ENCODE peak calls at places on chromosomes 6 and 20, in nine cellular contexts. One of them, this sample, is unnamed. For H3K4me1, the result is how much of the 10 kb centered on the place peaks cover.

GRCh38 chr6:158474961-158475343 is 84.9 kb upstream of the TMEM181 start:
- DNase-seq in heart left ventricle: no peak
- DNase-seq in right lobe of liver: no peak
- DNase-seq in pancreas: peak
- DNase-seq in CD8-positive, alpha-beta memory T cell: no peak
- DNase-seq in psoas muscle: no peak
- DNase-seq in CD4-positive, CD25-positive, alpha-beta regulatory T cell: no peak
- DNase-seq in IMR-90: peak
- DNase-seq in mesendoderm: no peak
- DNase-seq in this sample: no peak

GRCh38 chr6:24009319-24009718 is 116.7 kb upstream of the NRSN1 start:
- DNase-seq in heart left ventricle: no peak
- DNase-seq in right lobe of liver: no peak
- DNase-seq in pancreas: no peak
- DNase-seq in CD8-positive, alpha-beta memory T cell: no peak
- DNase-seq in psoas muscle: no peak
- DNase-seq in CD4-positive, CD25-positive, alpha-beta regulatory T cell: no peak
- DNase-seq in IMR-90: no peak
- DNase-seq in mesendoderm: peak
- DNase-seq in this sample: no peak

GRCh38 chr20:51594206-51594998 is 51.9 kb upstream of the NFATC2 start:
- DNase-seq in heart left ventricle: no peak
- DNase-seq in right lobe of liver: no peak
- DNase-seq in pancreas: no peak
- DNase-seq in CD8-positive, alpha-beta memory T cell: no peak
- DNase-seq in psoas muscle: no peak
- DNase-seq in CD4-positive, CD25-positive, alpha-beta regulatory T cell: no peak
- DNase-seq in IMR-90: no peak
- DNase-seq in mesendoderm: no peak
- DNase-seq in this sample: no peak

GRCh38 chr6:126546771-126547170 is 206.9 kb downstream of the CENPW start:
- DNase-seq in heart left ventricle: no peak
- DNase-seq in right lobe of liver: no peak
- DNase-seq in pancreas: no peak
- DNase-seq in CD8-positive, alpha-beta memory T cell: no peak
- DNase-seq in psoas muscle: no peak
- DNase-seq in CD4-positive, CD25-positive, alpha-beta regulatory T cell: no peak
- DNase-seq in IMR-90: peak
- DNase-seq in mesendoderm: no peak
- DNase-seq in this sample: no peak

GRCh38 chr6:123091091-123091895 is 95.3 kb downstream of the CLVS2 start:
- DNase-seq in heart left ventricle: no peak
- DNase-seq in right lobe of liver: no peak
- DNase-seq in pancreas: no peak
- DNase-seq in CD8-positive, alpha-beta memory T cell: no peak
- DNase-seq in psoas muscle: peak
- DNase-seq in CD4-positive, CD25-positive, alpha-beta regulatory T cell: no peak
- DNase-seq in IMR-90: no peak
- DNase-seq in mesendoderm: no peak
- DNase-seq in this sample: no peak

GRCh38 chr20:54340667-54341081 is 132.8 kb downstream of the PFDN4 start:
- DNase-seq in heart left ventricle: no peak
- DNase-seq in right lobe of liver: no peak
- DNase-seq in pancreas: no peak
- DNase-seq in CD8-positive, alpha-beta memory T cell: no peak
- DNase-seq in psoas muscle: no peak
- DNase-seq in CD4-positive, CD25-positive, alpha-beta regulatory T cell: no peak
- DNase-seq in IMR-90: peak
- DNase-seq in mesendoderm: no peak
- DNase-seq in this sample: no peak

GRCh38 chr6:35302604-35303218 is 5.1 kb downstream of the DEF6 start:
- DNase-seq in heart left ventricle: peak
- DNase-seq in right lobe of liver: no peak
- DNase-seq in pancreas: peak
- DNase-seq in CD8-positive, alpha-beta memory T cell: peak
- DNase-seq in psoas muscle: peak
- DNase-seq in CD4-positive, CD25-positive, alpha-beta regulatory T cell: peak
- DNase-seq in IMR-90: peak
- DNase-seq in mesendoderm: peak
- DNase-seq in this sample: peak

GRCh38 chr20:58714923-58715708 is 22.5 kb downstream of the NPEPL1 start:
- DNase-seq in heart left ventricle: peak
- DNase-seq in right lobe of liver: peak
- DNase-seq in pancreas: peak
- DNase-seq in CD8-positive, alpha-beta memory T cell: peak
- DNase-seq in psoas muscle: no peak
- DNase-seq in CD4-positive, CD25-positive, alpha-beta regulatory T cell: no peak
- DNase-seq in IMR-90: no peak
- DNase-seq in mesendoderm: no peak
- DNase-seq in this sample: no peak

GRCh38 chr20:19893356-19893755 is 123.8 kb upstream of the NAA20 start:
- DNase-seq in heart left ventricle: no peak
- DNase-seq in right lobe of liver: no peak
- DNase-seq in pancreas: no peak
- DNase-seq in CD8-positive, alpha-beta memory T cell: no peak
- DNase-seq in psoas muscle: no peak
- DNase-seq in CD4-positive, CD25-positive, alpha-beta regulatory T cell: no peak
- DNase-seq in IMR-90: no peak
- DNase-seq in mesendoderm: no peak
- DNase-seq in this sample: no peak

GRCh38 chr6:4224082-4224978 is 89.0 kb upstream of the ECI2 start:
- DNase-seq in heart left ventricle: no peak
- DNase-seq in right lobe of liver: no peak
- DNase-seq in pancreas: no peak
- DNase-seq in CD8-positive, alpha-beta memory T cell: no peak
- DNase-seq in psoas muscle: no peak
- DNase-seq in CD4-positive, CD25-positive, alpha-beta regulatory T cell: no peak
- DNase-seq in IMR-90: peak
- DNase-seq in mesendoderm: peak
- DNase-seq in this sample: no peak

GRCh38 chr6:145214570-145214969 is 520.8 kb downstream of the EPM2A start:
- DNase-seq in heart left ventricle: no peak
- DNase-seq in right lobe of liver: no peak
- DNase-seq in pancreas: no peak
- DNase-seq in CD8-positive, alpha-beta memory T cell: no peak
- DNase-seq in psoas muscle: no peak
- DNase-seq in CD4-positive, CD25-positive, alpha-beta regulatory T cell: no peak
- DNase-seq in IMR-90: peak
- DNase-seq in mesendoderm: peak
- DNase-seq in this sample: peak

GRCh38 chr6:154370545-154370944 is 13.9 kb upstream of the IPCEF1 start:
- DNase-seq in heart left ventricle: no peak
- DNase-seq in right lobe of liver: no peak
- DNase-seq in pancreas: no peak
- DNase-seq in CD8-positive, alpha-beta memory T cell: no peak
- DNase-seq in psoas muscle: no peak
- DNase-seq in CD4-positive, CD25-positive, alpha-beta regulatory T cell: no peak
- DNase-seq in IMR-90: peak
- DNase-seq in mesendoderm: peak
- DNase-seq in this sample: no peak

GRCh38 chr6:134675110-134676038 is 274.5 kb downstream of the ALDH8A1 start:
- DNase-seq in heart left ventricle: no peak
- DNase-seq in right lobe of liver: no peak
- DNase-seq in pancreas: no peak
- DNase-seq in CD8-positive, alpha-beta memory T cell: no peak
- DNase-seq in psoas muscle: no peak
- DNase-seq in CD4-positive, CD25-positive, alpha-beta regulatory T cell: no peak
- DNase-seq in IMR-90: no peak
- DNase-seq in mesendoderm: peak
- DNase-seq in this sample: no peak

DNA sequence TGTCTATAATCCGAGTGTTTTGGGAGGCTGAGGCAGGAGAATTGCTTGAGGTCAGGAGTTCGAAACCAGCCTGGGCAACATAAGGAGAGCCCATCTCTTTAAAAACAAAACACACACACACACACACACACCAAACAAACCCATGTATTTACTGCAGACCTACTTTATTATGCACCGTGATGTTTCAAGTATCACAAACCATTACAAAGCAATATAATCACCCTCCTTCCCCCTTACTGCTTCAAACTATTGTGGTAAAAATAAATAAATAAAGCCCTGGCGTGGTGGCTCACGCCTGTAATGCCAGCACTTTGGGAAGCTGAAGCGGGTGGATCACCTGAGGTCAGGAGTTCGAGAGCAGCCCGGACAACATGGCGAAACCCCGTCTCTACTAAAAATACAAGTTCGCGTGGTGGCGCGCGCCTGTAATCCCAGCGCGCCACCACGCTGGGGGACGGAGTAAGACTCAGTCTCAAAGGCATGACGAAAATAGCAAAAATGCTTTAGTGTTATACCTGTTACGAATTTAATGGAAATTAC is 1.5 kb downstream of the TBCC start:
- DNase-seq in heart left ventricle: no peak
- DNase-seq in right lobe of liver: peak
- DNase-seq in pancreas: no peak
- DNase-seq in CD8-positive, alpha-beta memory T cell: no peak
- DNase-seq in psoas muscle: no peak
- DNase-seq in CD4-positive, CD25-positive, alpha-beta regulatory T cell: no peak
- DNase-seq in IMR-90: no peak
- DNase-seq in mesendoderm: no peak
- DNase-seq in this sample: peak
- H3K4me1 ChIP-seq in heart left ventricle: under half
- H3K4me1 ChIP-seq in right lobe of liver: under half
- H3K4me1 ChIP-seq in pancreas: under half
- H3K4me1 ChIP-seq in CD8-positive, alpha-beta memory T cell: under half
- H3K4me1 ChIP-seq in psoas muscle: under half
- H3K4me1 ChIP-seq in CD4-positive, CD25-positive, alpha-beta regulatory T cell: under half
- H3K4me1 ChIP-seq in IMR-90: under half
- H3K4me1 ChIP-seq in mesendoderm: under half
- H3K4me1 ChIP-seq in this sample: half or more

GRCh38 chr6:156842598-156843250 is 65.5 kb downstream of the ARID1B start:
- DNase-seq in heart left ventricle: no peak
- DNase-seq in right lobe of liver: no peak
- DNase-seq in pancreas: no peak
- DNase-seq in CD8-positive, alpha-beta memory T cell: no peak
- DNase-seq in psoas muscle: no peak
- DNase-seq in CD4-positive, CD25-positive, alpha-beta regulatory T cell: no peak
- DNase-seq in IMR-90: peak
- DNase-seq in mesendoderm: no peak
- DNase-seq in this sample: no peak
- H3K4me1 ChIP-seq in heart left ventricle: half or more
- H3K4me1 ChIP-seq in right lobe of liver: under half
- H3K4me1 ChIP-seq in pancreas: under half
- H3K4me1 ChIP-seq in CD8-positive, alpha-beta memory T cell: under half
- H3K4me1 ChIP-seq in psoas muscle: half or more
- H3K4me1 ChIP-seq in CD4-positive, CD25-positive, alpha-beta regulatory T cell: under half
- H3K4me1 ChIP-seq in IMR-90: under half
- H3K4me1 ChIP-seq in mesendoderm: under half
- H3K4me1 ChIP-seq in this sample: under half

GRCh38 chr20:3784226-3784853 is 2.2 kb downstream of the CENPB start:
- DNase-seq in heart left ventricle: peak
- DNase-seq in right lobe of liver: no peak
- DNase-seq in pancreas: no peak
- DNase-seq in CD8-positive, alpha-beta memory T cell: no peak
- DNase-seq in psoas muscle: no peak
- DNase-seq in CD4-positive, CD25-positive, alpha-beta regulatory T cell: no peak
- DNase-seq in IMR-90: no peak
- DNase-seq in mesendoderm: no peak
- DNase-seq in this sample: no peak

GRCh38 chr20:3783516-3784225 is 2.4 kb upstream of the SPEF1 start:
- DNase-seq in heart left ventricle: peak
- DNase-seq in right lobe of liver: no peak
- DNase-seq in pancreas: no peak
- DNase-seq in CD8-positive, alpha-beta memory T cell: peak
- DNase-seq in psoas muscle: no peak
- DNase-seq in CD4-positive, CD25-positive, alpha-beta regulatory T cell: no peak
- DNase-seq in IMR-90: no peak
- DNase-seq in mesendoderm: no peak
- DNase-seq in this sample: no peak

GRCh38 chr20:3781153-3781910 is at the start of gene SPEF1:
- DNase-seq in heart left ventricle: peak
- DNase-seq in right lobe of liver: peak
- DNase-seq in pancreas: peak
- DNase-seq in CD8-positive, alpha-beta memory T cell: peak
- DNase-seq in psoas muscle: peak
- DNase-seq in CD4-positive, CD25-positive, alpha-beta regulatory T cell: peak
- DNase-seq in IMR-90: peak
- DNase-seq in mesendoderm: peak
- DNase-seq in this sample: peak

GRCh38 chr20:3783068-3783489 is 1.8 kb upstream of the SPEF1 start:
- DNase-seq in heart left ventricle: peak
- DNase-seq in right lobe of liver: no peak
- DNase-seq in pancreas: no peak
- DNase-seq in CD8-positive, alpha-beta memory T cell: peak
- DNase-seq in psoas muscle: no peak
- DNase-seq in CD4-positive, CD25-positive, alpha-beta regulatory T cell: no peak
- DNase-seq in IMR-90: no peak
- DNase-seq in mesendoderm: no peak
- DNase-seq in this sample: peak

GRCh38 chr20:3782597-3782996 is 1.3 kb upstream of the SPEF1 start:
- DNase-seq in heart left ventricle: no peak
- DNase-seq in right lobe of liver: no peak
- DNase-seq in pancreas: no peak
- DNase-seq in CD8-positive, alpha-beta memory T cell: no peak
- DNase-seq in psoas muscle: no peak
- DNase-seq in CD4-positive, CD25-positive, alpha-beta regulatory T cell: no peak
- DNase-seq in IMR-90: no peak
- DNase-seq in mesendoderm: no peak
- DNase-seq in this sample: no peak
- H3K4me1 ChIP-seq in heart left ventricle: half or more
- H3K4me1 ChIP-seq in right lobe of liver: under half
- H3K4me1 ChIP-seq in pancreas: under half
- H3K4me1 ChIP-seq in CD8-positive, alpha-beta memory T cell: under half
- H3K4me1 ChIP-seq in psoas muscle: under half
- H3K4me1 ChIP-seq in CD4-positive, CD25-positive, alpha-beta regulatory T cell: under half
- H3K4me1 ChIP-seq in IMR-90: under half
- H3K4me1 ChIP-seq in mesendoderm: under half
- H3K4me1 ChIP-seq in this sample: under half

DNA sequence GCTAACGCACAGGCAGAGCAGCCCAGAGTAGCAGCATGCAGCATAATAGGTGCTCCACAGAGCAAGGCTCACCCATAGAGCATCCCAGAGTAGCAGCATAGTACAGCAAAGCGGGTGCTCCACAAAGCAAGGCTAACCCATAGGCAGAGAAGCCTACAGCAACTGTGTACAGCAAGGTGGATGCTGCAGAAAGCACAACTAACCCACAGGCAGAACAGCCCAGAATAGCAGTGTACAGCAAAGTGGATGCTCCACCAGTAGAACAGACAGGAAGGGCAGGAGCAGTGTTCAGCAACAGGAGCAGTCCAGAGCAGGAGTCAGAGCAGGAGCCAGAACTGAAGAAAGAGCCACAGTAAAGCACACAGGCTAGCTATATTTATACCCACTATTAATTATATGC is 132.7 kb upstream of the PRSS16 start:
- DNase-seq in heart left ventricle: no peak
- DNase-seq in right lobe of liver: no peak
- DNase-seq in pancreas: no peak
- DNase-seq in CD8-positive, alpha-beta memory T cell: no peak
- DNase-seq in psoas muscle: no peak
- DNase-seq in CD4-positive, CD25-positive, alpha-beta regulatory T cell: no peak
- DNase-seq in IMR-90: no peak
- DNase-seq in mesendoderm: no peak
- DNase-seq in this sample: no peak
- H3K4me1 ChIP-seq in heart left ventricle: under half
- H3K4me1 ChIP-seq in right lobe of liver: under half
- H3K4me1 ChIP-seq in pancreas: under half
- H3K4me1 ChIP-seq in CD8-positive, alpha-beta memory T cell: under half
- H3K4me1 ChIP-seq in psoas muscle: under half
- H3K4me1 ChIP-seq in CD4-positive, CD25-positive, alpha-beta regulatory T cell: under half
- H3K4me1 ChIP-seq in IMR-90: under half
- H3K4me1 ChIP-seq in mesendoderm: under half
- H3K4me1 ChIP-seq in this sample: under half

This sample was measured in Karpas-422.